ENCODE peak calls at places on chromosomes 6 and 20, in nine cellular contexts. L is choroid plexus epithelial cell, G is pancreas, N is MM.1S, Y is NT2/D1, E is right cardiac atrium, M is PC-9, X is HAP-1, A is OCI-LY7. D is an unnamed sample.

GRCh38 chr20:14197097-14197496 is 140.3 kb downstream of the FLRT3 start:
- DNase-seq in N (no peak), A (no peak), L (peak; percentile 65), G (no peak), E (no peak), M (no peak), X (no peak), Y (no peak), D (no peak)

GRCh38 chr20:57388953-57389694 is 2.1 kb upstream of the RBM38 start:
- DNase-seq in G (peak; percentile 79), N (peak; percentile 81), M (peak; percentile 68), A (peak; percentile 82), X (peak; percentile 80), Y (no peak), E (peak; percentile 93), L (peak; percentile 45), D (no peak)

GRCh38 chr20:21514553-21515251 is 838 bp upstream of the NKX2-2 start:
- DNase-seq in L (no peak), A (no peak), X (peak; percentile 90), Y (no peak), G (no peak), E (no peak), N (no peak), M (no peak), D (no peak)

GRCh38 chr6:90127589-90127988 is 169.1 kb downstream of the BACH2 start:
- DNase-seq in N (no peak), M (no peak), A (no peak), X (no peak), L (no peak), E (no peak), Y (no peak), G (no peak), D (no peak)

GRCh38 chr20:57500235-57500634 is 24.7 kb downstream of the CTCFL start:
- DNase-seq in A (no peak), Y (no peak), E (no peak), L (no peak), N (peak; percentile 87), G (no peak), X (no peak), M (no peak), D (no peak)

GRCh38 chr20:53163486-53163885 is 191.3 kb downstream of the TSHZ2 start:
- DNase-seq in L (peak; percentile 17), A (no peak), G (no peak), E (no peak), Y (no peak), M (no peak), N (no peak), X (no peak), D (peak; percentile 92)

GRCh38 chr6:87700351-87700728 is 1.7 kb downstream of the AKIRIN2 start:
- DNase-seq in X (no peak), Y (no peak), E (no peak), M (no peak), G (no peak), A (no peak), L (no peak), N (no peak), D (no peak)

GRCh38 chr20:63941282-63942060 is 14.7 kb downstream of the UCKL1 start:
- DNase-seq in X (peak; percentile 87), E (peak; percentile 89), L (no peak), A (peak; percentile 87), M (no peak), Y (no peak), N (no peak), G (no peak), D (no peak)

GRCh38 chr6:90467546-90467945 is 119.3 kb downstream of the MAP3K7 start:
- DNase-seq in X (no peak), G (no peak), A (no peak), M (no peak), Y (no peak), N (no peak), E (no peak), L (no peak), D (no peak)

GRCh38 chr6:170051229-170052172 is 239.4 kb downstream of the DLL1 start:
- DNase-seq in E (no peak), M (no peak), X (no peak), G (no peak), L (no peak), N (no peak), Y (no peak), A (no peak), D (no peak)

GRCh38 chr6:120854583-120854982 is 479.7 kb downstream of the TBC1D32 start:
- DNase-seq in Y (no peak), E (no peak), X (no peak), A (no peak), L (no peak), N (no peak), G (no peak), M (no peak), D (no peak)

DNA sequence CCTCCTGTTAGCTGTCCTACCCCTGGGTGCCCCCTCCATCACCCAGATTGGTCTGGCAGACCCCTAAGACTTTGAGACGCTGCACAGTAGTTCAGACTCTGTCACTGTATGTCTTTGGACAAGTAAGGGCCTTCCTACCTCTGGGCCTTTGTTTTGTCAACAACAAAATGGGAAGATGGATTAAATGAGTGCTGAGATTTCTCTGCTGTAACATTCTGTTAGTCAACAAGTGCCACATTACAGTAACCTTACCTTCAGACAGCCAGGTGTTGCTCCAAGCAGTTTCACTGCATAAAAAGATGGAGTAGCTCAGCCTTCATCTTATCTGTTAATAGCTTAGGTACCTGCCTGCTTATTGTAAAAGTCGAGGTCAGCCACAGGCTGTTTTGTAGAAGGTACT is 16.0 kb downstream of the CHMP4B start:
- DNase-seq in X (no peak), A (no peak), G (no peak), E (no peak), L (no peak), Y (no peak), M (no peak), N (no peak), D (no peak)
- H3K4me3 ChIP-seq in X (no peak overlapping the region), A (no peak overlapping the region), G (no peak overlapping the region), E (no peak overlapping the region), L (no peak overlapping the region), Y (no peak overlapping the region), M (no peak overlapping the region), N (peak overlapping the region; percentile 26), D (no peak overlapping the region)

DNA sequence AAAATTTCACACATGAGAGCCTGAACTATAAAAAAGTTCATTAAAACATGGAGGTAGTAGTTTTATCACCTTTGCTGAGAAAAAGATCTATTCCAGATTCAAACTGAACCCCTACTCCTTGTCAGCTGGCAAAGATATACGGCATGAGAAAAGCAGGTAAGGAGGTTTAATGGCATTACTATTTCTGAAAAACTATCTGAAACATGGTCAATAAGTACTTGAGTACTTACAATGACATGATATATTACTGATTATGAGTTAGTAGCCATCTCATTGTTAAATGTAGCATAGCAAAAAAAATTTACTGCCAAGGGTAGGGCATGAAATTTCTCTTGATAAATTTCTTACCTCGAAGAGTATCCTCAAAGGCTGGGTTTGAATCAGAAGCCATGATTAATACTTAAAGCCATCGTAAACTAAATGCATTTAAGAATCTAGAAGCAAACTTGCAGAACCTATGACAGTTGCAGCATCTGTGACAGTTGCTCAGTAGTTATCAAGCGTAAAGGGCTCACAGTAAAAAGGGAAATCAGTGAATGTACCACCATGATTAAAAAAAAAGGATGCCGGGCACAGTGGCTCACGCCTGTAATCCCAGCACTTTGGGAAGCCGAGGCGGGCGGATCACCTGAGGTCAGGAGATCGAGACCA is 8.7 kb downstream of the SLC17A5 start:
- DNase-seq in M (no peak), E (no peak), L (no peak), G (no peak), A (peak; percentile 35), Y (no peak), X (no peak), N (no peak), D (no peak)
- H3K4me3 ChIP-seq in M (no peak overlapping the region), E (peak overlapping the region; percentile 26), L (peak overlapping the region; percentile 55), G (no peak overlapping the region), A (peak overlapping the region; percentile 67), Y (peak overlapping the region; percentile 41), X (peak overlapping the region; percentile 11), N (no peak overlapping the region), D (peak overlapping the region; percentile 36)

DNA sequence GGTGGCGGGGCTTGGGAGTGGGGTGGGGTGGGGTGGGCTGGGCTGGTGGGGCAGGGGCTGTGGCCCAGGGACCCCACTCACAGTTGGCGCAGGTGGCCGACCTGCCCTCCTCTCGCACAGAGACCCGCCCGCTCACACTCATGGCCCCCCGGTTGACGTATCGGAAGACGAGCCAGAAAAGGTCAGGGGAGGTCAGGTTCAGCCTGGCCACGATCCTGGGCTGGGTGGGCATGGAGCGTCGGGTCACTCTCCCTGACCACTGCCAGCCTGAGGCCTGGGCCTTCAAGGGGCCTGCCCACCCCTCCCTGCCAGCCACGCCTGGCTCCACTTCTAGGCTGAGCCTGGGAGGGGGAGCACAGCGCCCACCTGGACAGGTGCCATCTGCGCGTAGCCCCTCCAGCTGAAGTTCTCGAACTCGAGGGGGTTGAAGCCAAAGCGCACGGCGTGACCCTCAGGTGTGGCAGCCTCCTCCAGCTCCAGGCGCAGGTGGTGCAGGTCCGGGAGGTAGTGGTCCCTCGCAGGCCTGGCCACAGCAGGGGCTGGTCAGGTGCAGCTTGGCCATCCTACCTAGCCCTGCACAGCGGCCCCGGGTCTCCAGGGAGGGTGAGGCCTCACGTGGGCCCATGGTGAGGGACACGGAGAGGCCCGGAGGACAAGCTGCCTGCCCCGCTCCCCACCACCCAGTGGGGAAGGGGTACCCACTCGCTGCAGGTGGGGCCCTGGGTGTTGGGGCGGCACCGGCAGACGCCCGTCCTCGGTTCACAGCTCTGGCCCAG is 31.2 kb downstream of the ADRM1 start:
- DNase-seq in Y (no peak), N (no peak), L (no peak), M (no peak), G (no peak), A (no peak), X (no peak), E (no peak), D (no peak)
- H3K4me3 ChIP-seq in Y (no peak overlapping the region), N (no peak overlapping the region), L (no peak overlapping the region), M (no peak overlapping the region), G (no peak overlapping the region), A (no peak overlapping the region), X (no peak overlapping the region), E (no peak overlapping the region), D (no peak overlapping the region)

DNA sequence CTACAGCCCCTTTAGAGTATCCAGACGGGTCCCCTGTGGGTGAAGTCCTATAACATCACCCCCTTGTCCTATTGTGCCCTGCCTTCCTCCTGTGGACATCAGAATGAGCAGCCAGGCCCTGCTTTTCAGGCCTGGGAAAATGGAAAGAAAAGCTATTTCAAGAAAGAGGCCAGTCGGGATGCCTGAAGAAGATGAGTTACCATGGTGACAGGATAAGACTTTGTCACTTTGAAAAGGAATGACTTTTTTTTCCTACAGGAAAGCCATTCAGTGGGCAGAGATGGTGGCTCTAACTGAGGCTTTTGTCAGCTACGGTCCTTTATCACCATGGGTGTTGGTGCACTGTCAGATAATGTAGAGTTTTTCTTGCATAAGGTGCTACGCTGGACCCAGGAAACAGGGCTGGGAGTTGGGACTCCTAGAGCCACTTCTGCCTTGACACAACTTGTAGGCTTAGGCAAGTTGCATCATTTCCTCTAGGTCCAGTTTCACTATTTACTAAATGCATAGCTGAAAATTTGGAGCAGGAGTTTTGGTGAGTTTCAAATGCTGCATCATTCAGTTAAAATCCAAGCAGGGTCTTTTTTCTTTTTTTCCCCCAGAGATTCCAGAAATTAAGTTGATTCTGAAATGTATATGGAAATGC is 293.6 kb upstream of the PRND start:
- DNase-seq in L (no peak), E (no peak), A (no peak), Y (no peak), M (no peak), X (no peak), G (no peak), N (no peak), D (no peak)
- H3K4me3 ChIP-seq in L (no peak overlapping the region), E (no peak overlapping the region), A (no peak overlapping the region), Y (no peak overlapping the region), M (no peak overlapping the region), X (no peak overlapping the region), G (no peak overlapping the region), N (no peak overlapping the region), D (no peak overlapping the region)

GRCh38 chr6:11096109-11096508 is 2.5 kb downstream of the SMIM13 start:
- DNase-seq in E (no peak), X (peak; percentile 74), G (no peak), N (no peak), A (peak; percentile 55), Y (no peak), M (peak; percentile 59), L (peak; percentile 93), D (peak; percentile 43)
- H3K4me3 ChIP-seq in E (no peak overlapping the region), X (peak overlapping the region; percentile 95), G (no peak overlapping the region), N (no peak overlapping the region), A (peak overlapping the region; percentile 72), Y (no peak overlapping the region), M (peak overlapping the region; percentile 76), L (peak overlapping the region; percentile 100), D (no peak overlapping the region)

D was measured in skeletal muscle cell.